ENCODE peak calls at places on chromosomes 5 and 9, in seven cellular contexts. S is fibroblast of lung, I is GM23248, K is hepatocyte, D is IMR-90, M is OCI-LY7, O is endothelial cell of umbilical vein. Q is an unnamed sample.
A peak's percentile ranks its signal among the peaks of the same experiment; 100 is the strongest.

GRCh38 chr5:132325691-132326090 is 31.5 kb downstream of the SLC22A4 start:
- DNase-seq in M (no peak), S (no peak), I (no peak), D (no peak), K (no peak), O (no peak), Q (no peak)

GRCh38 chr5:82396871-82397514 is 118.8 kb upstream of the RPS23 start:
- DNase-seq in D (peak; percentile 99), S (peak; percentile 100), M (no peak), K (peak; percentile 88), I (peak; percentile 99), O (peak; percentile 98), Q (peak; percentile 92)

GRCh38 chr5:127993476-127993875 is 90.1 kb upstream of the SLC12A2 start:
- DNase-seq in I (no peak), M (no peak), D (no peak), S (no peak), O (no peak), K (no peak), Q (no peak)

GRCh38 chr9:133980864-133981588 is 11.1 kb downstream of the VAV2 start:
- DNase-seq in O (no peak), M (no peak), K (no peak), S (no peak), I (no peak), D (no peak), Q (no peak)

GRCh38 chr9:114855488-114855887 is 49.6 kb upstream of the TNFSF15 start:
- DNase-seq in S (peak; percentile 51), D (peak; percentile 12), O (peak; percentile 71), K (no peak), M (no peak), I (peak; percentile 72), Q (no peak)

GRCh38 chr5:40441733-40442132 is 238.0 kb upstream of the PTGER4 start:
- DNase-seq in O (no peak), M (no peak), D (no peak), K (peak; percentile 40), I (no peak), S (no peak), Q (no peak)

GRCh38 chr5:83837261-83837894 is 116.7 kb upstream of the HAPLN1 start:
- DNase-seq in K (no peak), D (no peak), I (peak; percentile 52), S (peak; percentile 6), O (no peak), M (no peak), Q (no peak)

GRCh38 chr9:27339661-27340295 is 42.8 kb upstream of the EQTN start:
- DNase-seq in O (no peak), K (no peak), D (no peak), S (no peak), M (no peak), I (no peak), Q (no peak)

GRCh38 chr5:52878671-52879070 is 91.0 kb downstream of the ITGA1 start:
- DNase-seq in I (peak; percentile 35), S (peak; percentile 63), M (no peak), O (peak; percentile 22), K (no peak), D (peak; percentile 44), Q (peak; percentile 32)

GRCh38 chr5:96963267-96963666 is 27.4 kb downstream of the LNPEP start:
- DNase-seq in D (peak; percentile 82), S (peak; percentile 60), O (peak; percentile 84), K (peak; percentile 27), M (peak; percentile 75), I (peak; percentile 95), Q (peak; percentile 12)

GRCh38 chr9:69122391-69123141 is 51.5 kb upstream of the TJP2 start:
- DNase-seq in D (peak; percentile 84), K (peak; percentile 68), I (peak; percentile 68), M (peak; percentile 38), S (peak; percentile 87), O (peak; percentile 81), Q (peak; percentile 65)

GRCh38 chr5:98936948-98937715 is 8.3 kb upstream of the CHD1 start:
- DNase-seq in S (peak; percentile 20), D (no peak), I (peak; percentile 28), K (no peak), O (no peak), M (no peak), Q (no peak)

GRCh38 chr5:54135042-54135441 is 175.3 kb downstream of the ARL15 start:
- DNase-seq in I (peak; percentile 16), K (no peak), D (peak; percentile 48), O (no peak), S (peak; percentile 52), M (no peak), Q (no peak)

GRCh38 chr5:21154526-21154925 is 1166.5 kb upstream of the CDH18 start:
- DNase-seq in M (no peak), O (peak; percentile 9), I (no peak), D (no peak), K (no peak), S (peak; percentile 31), Q (peak; percentile 90)

GRCh38 chr5:170311856-170312405 is 14.4 kb upstream of the LCP2 start:
- DNase-seq in D (no peak), O (no peak), I (no peak), K (no peak), S (no peak), M (no peak), Q (no peak)

GRCh38 chr9:120845255-120845654 is 2.5 kb upstream of the PSMD5 start:
- DNase-seq in M (no peak), S (no peak), K (no peak), D (peak; percentile 52), O (no peak), I (peak; percentile 20), Q (no peak)

GRCh38 chr9:130201399-130201873 is 29.2 kb downstream of the NCS1 start:
- DNase-seq in D (no peak), O (no peak), K (no peak), M (no peak), I (no peak), S (no peak), Q (no peak)

GRCh38 chr5:34597034-34597433 is 59.1 kb upstream of the RAI14 start:
- DNase-seq in K (no peak), I (peak; percentile 38), O (no peak), M (no peak), S (peak; percentile 18), D (no peak), Q (no peak)

GRCh38 chr5:103467831-103468230 is 94.8 kb downstream of the NUDT12 start:
- DNase-seq in S (no peak), I (no peak), K (no peak), D (no peak), M (no peak), O (no peak), Q (no peak)

GRCh38 chr5:161546463-161547301 is at the start of gene GABRB2:
- DNase-seq in M (peak; percentile 84), S (peak; percentile 16), K (peak; percentile 74), I (peak; percentile 61), D (no peak), O (peak; percentile 22), Q (no peak)

DNA sequence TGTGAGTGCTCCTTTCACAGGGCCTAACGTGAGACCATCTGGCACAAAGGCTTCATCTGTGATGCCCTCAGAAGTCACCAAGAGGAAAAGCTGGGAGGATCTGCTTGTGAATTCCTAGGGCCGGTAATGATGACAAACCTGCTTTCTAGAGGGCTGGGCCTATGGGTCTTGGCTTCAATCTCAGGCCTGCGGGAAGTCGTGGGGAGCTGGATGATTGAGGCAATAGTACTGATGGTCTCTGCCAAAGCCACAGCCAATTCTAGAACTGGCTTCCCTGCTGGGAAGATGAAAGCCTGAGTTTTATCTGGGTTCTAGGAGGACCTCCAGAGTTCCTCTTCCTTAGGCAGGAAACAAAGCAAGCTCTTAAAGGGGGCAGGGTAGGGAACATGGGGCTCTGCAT is 102.7 kb downstream of the TMEM215 start:
- DNase-seq in D (no peak), S (no peak), M (no peak), O (no peak), K (no peak), I (no peak), Q (no peak)
- H3K9me3 ChIP-seq in D (no peaks in the 10 kb centered on the region), S (no peaks in the 10 kb centered on the region), M (no peaks in the 10 kb centered on the region), O (no peaks in the 10 kb centered on the region), K (no peaks in the 10 kb centered on the region), I (no peaks in the 10 kb centered on the region), Q (no peaks in the 10 kb centered on the region)

DNA sequence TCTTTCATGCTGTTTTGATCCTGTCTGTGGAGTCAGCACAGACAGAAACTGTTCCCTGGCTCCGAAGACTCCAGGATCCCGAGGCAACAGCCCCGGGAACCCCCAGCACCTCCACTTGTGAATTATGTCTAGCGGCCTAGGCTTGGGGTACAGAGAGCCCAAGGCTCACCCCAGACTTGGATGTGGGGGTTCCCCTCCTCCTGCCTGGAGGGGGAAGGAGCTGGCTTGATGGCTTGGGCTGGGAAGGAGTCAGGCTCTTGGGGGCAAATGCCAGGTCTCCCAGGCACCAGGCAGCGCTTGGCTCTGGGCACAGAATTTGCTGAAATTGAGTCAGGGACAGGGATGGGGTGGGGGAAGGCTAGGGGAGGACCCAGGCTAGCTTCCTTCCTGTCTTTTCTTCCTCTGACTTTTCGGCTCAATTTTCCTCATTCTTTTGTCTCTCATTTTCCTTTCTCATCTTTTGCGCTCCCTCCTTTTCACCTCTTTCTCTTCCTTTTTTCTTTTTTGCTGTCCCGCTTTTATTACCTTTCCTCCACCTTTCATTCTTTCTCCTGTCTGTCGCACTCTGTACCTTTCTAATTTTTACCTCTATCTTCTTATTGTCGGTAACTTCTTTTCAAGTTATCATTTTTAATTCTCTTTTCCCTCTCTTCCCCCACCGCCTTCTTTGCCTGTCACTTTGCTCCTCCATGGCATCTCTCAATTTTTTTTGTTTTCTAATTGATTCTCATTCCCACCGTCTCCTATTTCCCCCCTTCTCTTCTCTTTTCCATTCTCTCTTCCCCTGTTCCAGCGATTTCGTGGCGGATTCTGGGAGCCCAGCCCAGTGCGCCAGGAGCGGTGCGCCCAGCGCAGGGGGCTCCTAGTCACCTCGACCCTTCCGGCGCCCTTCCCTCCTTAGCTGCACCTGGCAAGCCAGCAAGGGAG is 10.5 kb downstream of the MSX2 start:
- DNase-seq in O (no peak), K (no peak), D (no peak), M (no peak), S (no peak), I (no peak), Q (no peak)
- H2AFZ ChIP-seq in O (no peak overlapping the region), K (peak overlapping the region; percentile 63), D (peak overlapping the region; percentile 83), M (no peak overlapping the region), S (no peak overlapping the region), I (peak overlapping the region; percentile 54), Q (no peak overlapping the region)

DNA sequence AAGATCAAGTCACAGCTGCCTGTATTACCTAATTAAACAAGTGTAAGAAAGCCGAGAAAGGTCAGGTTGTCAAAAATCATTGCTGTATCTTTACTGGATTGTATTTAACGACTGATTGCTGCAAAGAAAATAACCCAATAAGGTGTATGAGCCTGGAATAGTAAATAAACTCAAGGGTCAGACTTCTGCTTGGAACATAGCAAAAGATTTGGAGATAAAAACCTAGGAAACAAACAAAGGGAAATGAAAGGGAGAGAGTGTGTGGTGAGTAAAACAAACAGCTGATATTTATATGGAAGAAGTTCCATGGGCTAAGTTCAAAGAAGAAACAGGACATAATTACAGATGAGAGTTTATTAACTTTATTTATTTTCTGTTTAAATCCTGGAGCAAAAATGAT is 354.0 kb downstream of the TLR4 start:
- DNase-seq in I (no peak), D (no peak), K (no peak), O (no peak), S (no peak), M (no peak), Q (no peak)
- H3K9me3 ChIP-seq in I (no peaks in the 10 kb centered on the region), D (no peaks in the 10 kb centered on the region), K (no peaks in the 10 kb centered on the region), O (no peaks in the 10 kb centered on the region), S (no peaks in the 10 kb centered on the region), M (no peaks in the 10 kb centered on the region), Q (no peaks in the 10 kb centered on the region)

DNA sequence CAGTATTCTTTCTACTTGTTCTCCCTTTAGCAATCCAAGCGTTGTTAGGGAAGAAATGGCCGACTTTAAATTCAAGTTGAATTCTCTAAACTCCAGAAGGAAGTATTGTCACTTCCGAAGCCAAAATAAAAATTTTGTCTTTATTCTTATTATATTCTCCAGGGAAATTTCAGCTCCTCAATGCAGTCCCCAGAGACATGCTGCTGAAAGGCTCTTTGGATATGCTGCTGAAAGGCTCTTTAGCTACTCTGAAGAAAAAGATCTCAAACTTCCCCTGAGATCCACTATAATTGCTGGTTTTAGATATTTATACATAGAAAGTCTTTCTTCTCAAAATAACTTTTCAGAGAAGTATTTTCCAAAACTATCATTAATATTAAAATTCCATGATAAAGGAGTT is 92.3 kb upstream of the PARP8 start:
- DNase-seq in O (no peak), M (no peak), I (no peak), S (no peak), D (no peak), K (no peak), Q (no peak)
- H2AFZ ChIP-seq in O (no peak overlapping the region), M (peak overlapping the region; percentile 61), I (no peak overlapping the region), S (no peak overlapping the region), D (no peak overlapping the region), K (no peak overlapping the region), Q (no peak overlapping the region)

Q was measured in PC-3.